ENCODE peak calls at places on chromosomes 2 and 18, in ten cellular contexts. E is testis, V is neural crest cell, R is GM13976, W is fibroblast of mammary gland, Z is body of pancreas, O is AG09319, P is kidney epithelial cell, K is esophagus squamous epithelium, Y is heart left ventricle. U is an unnamed sample.

GRCh38 chr18:68234676-68235075 is 480.2 kb downstream of the TMX3 start:
- DNase-seq in K (no peak), R (no peak), W (no peak), O (no peak), V (no peak), P (no peak), Z (no peak), Y (no peak), E (no peak), U (no peak)

GRCh38 chr18:34818069-34818468 is 108.0 kb downstream of the DTNA start:
- DNase-seq in E (no peak), P (no peak), Z (no peak), V (no peak), R (no peak), Y (no peak), W (no peak), K (no peak), O (no peak), U (no peak)

GRCh38 chr2:46277470-46278190 is 19.6 kb upstream of the EPAS1 start:
- DNase-seq in Z (no peak), P (no peak), R (no peak), W (no peak), O (no peak), E (no peak), Y (peak; percentile 59), V (no peak), K (no peak), U (no peak)

GRCh38 chr18:36672437-36673344 is 156.1 kb downstream of the TPGS2 start:
- DNase-seq in W (peak; percentile 79), Y (no peak), V (no peak), R (no peak), P (no peak), E (no peak), K (no peak), Z (no peak), O (peak; percentile 70), U (no peak)

GRCh38 chr2:180494286-180494685 is 486.1 kb upstream of the UBE2E3 start:
- DNase-seq in Y (no peak), O (no peak), W (no peak), V (no peak), E (no peak), R (no peak), Z (no peak), K (no peak), P (no peak), U (no peak)

GRCh38 chr2:135819211-135819610 is 17.8 kb downstream of the LCT start:
- DNase-seq in Z (no peak), W (peak; percentile 45), Y (no peak), R (no peak), V (peak; percentile 10), K (no peak), P (no peak), E (no peak), O (no peak), U (no peak)

GRCh38 chr2:206797376-206797775 is 32.0 kb downstream of the FASTKD2 start:
- DNase-seq in V (no peak), O (no peak), Z (no peak), Y (no peak), E (no peak), P (no peak), K (no peak), R (no peak), W (no peak), U (no peak)

GRCh38 chr2:53217250-53217649 is 550.4 kb upstream of the CHAC2 start:
- DNase-seq in R (no peak), K (no peak), O (no peak), Z (no peak), V (no peak), P (no peak), E (no peak), Y (no peak), W (no peak), U (no peak)

GRCh38 chr2:53188846-53189245 is 578.8 kb upstream of the CHAC2 start:
- DNase-seq in W (no peak), K (no peak), V (no peak), O (no peak), R (no peak), Y (no peak), P (no peak), Z (no peak), E (no peak), U (no peak)

GRCh38 chr18:7116001-7116831 is 1.4 kb downstream of the LAMA1 start:
- DNase-seq in Z (no peak), K (no peak), W (peak; percentile 25), V (peak; percentile 44), P (peak; percentile 5), R (no peak), E (peak; percentile 52), O (no peak), Y (no peak), U (peak; percentile 35)

GRCh38 chr2:59301466-59302402 is 1060.6 kb upstream of the FANCL start:
- DNase-seq in E (peak; percentile 44), Y (peak; percentile 22), P (peak; percentile 43), K (no peak), O (peak; percentile 32), V (peak; percentile 9), R (peak; percentile 3), Z (peak; percentile 70), W (peak; percentile 75), U (peak; percentile 32)

GRCh38 chr2:172489682-172490081 is 62.3 kb downstream of the ITGA6 start:
- DNase-seq in Y (no peak), K (no peak), V (no peak), W (peak; percentile 6), R (no peak), O (peak; percentile 1), Z (no peak), P (no peak), E (no peak), U (no peak)

GRCh38 chr18:45782662-45783061 is 42.8 kb upstream of the SIGLEC15 start:
- DNase-seq in Z (no peak), E (no peak), V (no peak), R (no peak), K (no peak), Y (no peak), W (no peak), P (no peak), O (no peak), U (no peak)

GRCh38 chr2:239142806-239143205 is 258.0 kb downstream of the HDAC4 start:
- DNase-seq in R (no peak), Y (no peak), K (no peak), P (no peak), V (no peak), E (no peak), Z (no peak), W (peak; percentile 47), O (no peak), U (no peak)

GRCh38 chr2:27148801-27149439 is at the start of gene TCF23:
- DNase-seq in R (no peak), P (no peak), Y (no peak), W (no peak), K (no peak), V (no peak), O (no peak), E (peak; percentile 87), Z (no peak), U (no peak)

GRCh38 chr2:96685592-96686459 is 43.3 kb downstream of the FER1L5 start:
- DNase-seq in E (no peak), P (no peak), K (no peak), W (peak; percentile 3), O (no peak), R (no peak), Z (no peak), Y (peak; percentile 43), V (no peak), U (no peak)

GRCh38 chr2:149055751-149056150 is 17.3 kb downstream of the LYPD6B start:
- DNase-seq in Y (no peak), P (no peak), Z (no peak), W (no peak), E (no peak), O (no peak), V (no peak), K (no peak), R (no peak), U (no peak)

DNA sequence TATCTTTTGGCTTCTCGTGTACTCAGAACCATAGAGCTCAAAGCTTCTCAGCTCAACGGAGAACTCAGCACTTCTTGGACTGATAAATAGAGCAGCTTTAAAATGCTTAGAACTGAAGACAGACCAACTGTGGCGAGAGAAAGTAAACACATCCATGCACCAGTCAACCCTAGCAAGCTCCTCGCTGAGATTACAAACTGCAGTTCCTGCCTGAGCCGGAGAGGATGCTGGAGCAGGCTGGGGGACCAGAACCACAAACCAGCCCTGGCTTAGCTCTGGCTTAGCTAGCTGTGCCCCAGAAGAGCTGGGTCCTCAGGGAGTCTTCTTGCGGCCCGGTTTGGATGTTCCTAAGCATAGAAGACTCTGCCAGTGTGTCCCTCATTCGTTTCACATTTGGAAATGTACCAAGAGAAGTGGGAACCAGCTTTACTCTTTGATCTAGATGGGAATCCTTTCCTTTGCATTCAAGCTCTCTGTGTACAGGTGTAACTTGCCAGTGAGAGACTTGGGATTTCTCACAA is 5.6 kb downstream of the PAX8 start:
- DNase-seq in E (no peak), O (no peak), K (no peak), V (peak; percentile 23), Z (no peak), P (peak; percentile 35), W (peak; percentile 23), Y (no peak), R (peak; percentile 37), U (no peak)
- TF ChIP-seq CTCF in E (no peak), O (no peak), K (no peak), V (no peak), Z (no peak), P (peak; percentile 43), W (peak; percentile 15), Y (no peak), R (no peak), U (peak; percentile 35)

GRCh38 chr2:43104763-43105162 is 121.6 kb downstream of the ZFP36L2 start:
- DNase-seq in Y (no peak), W (no peak), R (no peak), K (no peak), P (no peak), Z (no peak), O (no peak), V (no peak), E (no peak), U (no peak)
- TF ChIP-seq CTCF in Y (no peak), W (no peak), R (no peak), K (no peak), P (no peak), Z (no peak), O (no peak), V (no peak), E (no peak), U (peak; percentile 10)

GRCh38 chr2:94997981-94998920 is 27.3 kb upstream of the MAL start:
- DNase-seq in R (no peak), O (no peak), K (no peak), Z (peak; percentile 7), Y (no peak), W (no peak), V (no peak), P (no peak), E (peak; percentile 17), U (no peak)
- TF ChIP-seq CTCF in R (no peak), O (no peak), K (no peak), Z (no peak), Y (no peak), W (no peak), V (no peak), P (no peak), E (no peak), U (no peak)

DNA sequence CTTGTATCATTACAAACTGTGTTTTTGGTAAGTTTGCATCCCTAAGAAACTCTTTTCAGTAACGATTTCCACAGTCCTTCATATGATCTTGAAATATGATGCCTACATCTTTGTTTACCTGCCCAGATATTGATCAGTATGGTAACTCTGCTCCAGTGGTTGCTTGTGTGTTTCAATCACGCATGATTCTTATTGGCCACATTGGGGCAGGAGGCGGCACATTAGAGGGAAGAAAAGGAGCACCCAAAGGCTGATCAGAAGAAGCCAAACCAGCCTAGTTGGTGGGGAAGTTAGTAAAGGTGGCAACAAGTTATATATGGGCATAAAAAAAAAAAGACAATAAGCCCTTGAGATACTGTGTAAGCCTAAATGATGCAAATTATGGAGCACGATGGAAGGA is 158.9 kb downstream of the RHBDD1 start:
- DNase-seq in W (no peak), O (no peak), Z (no peak), R (no peak), P (no peak), Y (no peak), E (no peak), K (no peak), V (no peak), U (no peak)
- TF ChIP-seq CTCF in W (no peak), O (no peak), Z (peak; percentile 23), R (no peak), P (no peak), Y (no peak), E (no peak), K (no peak), V (peak; percentile 34), U (no peak)